ENCODE peak calls at places on chromosomes 6 and 20, in four cellular contexts. A is HCT116, G is activated B cell treated with CpG ODN at 0.5 μM for 24 hours, V is breast epithelium. X is an unnamed sample.

GRCh38 chr6:131951576-131952230 is 531 bp upstream of the CCN2 start:
- DNase-seq in V (no peak), A (no peak), G (no peak), X (no peak)

GRCh38 chr6:99434702-99435530 is 9.8 kb upstream of the PNISR start:
- DNase-seq in V (no peak), A (peak), G (no peak), X (no peak)

GRCh38 chr6:151067684-151068596 is 171.8 kb upstream of the AKAP12 start:
- DNase-seq in A (peak), G (no peak), V (peak), X (no peak)

GRCh38 chr6:123873974-123874373 is 70.3 kb downstream of the NKAIN2 start:
- DNase-seq in G (no peak), V (no peak), A (no peak), X (no peak)

GRCh38 chr6:168095171-168095691 is 16.2 kb upstream of the FRMD1 start:
- DNase-seq in G (no peak), V (no peak), A (no peak), X (no peak)

GRCh38 chr6:105882833-105883232 is 203.3 kb upstream of the PRDM1 start:
- DNase-seq in A (no peak), G (no peak), V (no peak), X (no peak)

GRCh38 chr20:1122388-1123315 is 4.2 kb downstream of the PSMF1 start:
- DNase-seq in A (no peak), G (no peak), V (peak), X (no peak)

GRCh38 chr6:136403166-136403980 is 113.7 kb upstream of the BCLAF1 start:
- DNase-seq in A (peak), V (peak), G (no peak), X (no peak)

GRCh38 chr20:53937929-53938367 is 132.4 kb downstream of the BCAS1 start:
- DNase-seq in A (no peak), G (no peak), V (no peak), X (no peak)

GRCh38 chr6:124002377-124003081 is 198.9 kb downstream of the NKAIN2 start:
- DNase-seq in G (no peak), V (no peak), A (no peak), X (no peak)

GRCh38 chr20:2865630-2866029 is 7.7 kb upstream of the PTPRA start:
- DNase-seq in V (no peak), G (no peak), A (no peak), X (no peak)

GRCh38 chr6:8627085-8627861 is 191.9 kb upstream of the SLC35B3 start:
- DNase-seq in V (no peak), A (peak), G (no peak), X (no peak)

GRCh38 chr20:23570178-23570577 is 1.9 kb upstream of the CST9L start:
- DNase-seq in G (no peak), V (no peak), A (no peak), X (no peak)

DNA sequence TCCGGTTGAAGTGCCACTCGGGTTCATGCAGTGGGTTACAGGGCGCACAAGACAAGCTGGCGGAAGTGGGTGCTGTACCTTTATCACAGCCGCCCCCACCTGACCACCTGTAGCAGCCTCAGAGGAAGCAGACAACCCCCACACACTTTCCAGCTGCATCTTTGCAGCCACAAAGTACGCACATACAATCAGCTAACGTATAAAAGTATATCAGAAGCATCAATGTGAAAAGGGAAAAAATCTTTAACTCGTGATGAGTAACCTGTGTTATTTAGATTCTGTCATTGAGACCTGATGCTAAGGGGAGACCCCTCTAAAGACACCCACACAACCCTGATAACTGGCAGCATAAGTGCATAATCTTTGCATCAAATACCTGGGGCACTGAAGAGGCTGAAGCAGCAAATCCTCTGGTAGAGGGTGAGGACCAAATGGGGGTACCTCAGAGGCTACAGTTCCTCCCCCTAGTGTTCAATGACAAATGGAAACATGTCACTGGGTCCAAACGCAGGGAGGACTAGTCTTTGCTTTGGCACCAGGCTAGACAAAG is 22.1 kb downstream of the BACH2 start:
- DNase-seq in A (no peak), V (peak), G (peak), X (no peak)
- TF ChIP-seq CTCF in A (no peak), V (no peak), G (no peak), X (no peak)

DNA sequence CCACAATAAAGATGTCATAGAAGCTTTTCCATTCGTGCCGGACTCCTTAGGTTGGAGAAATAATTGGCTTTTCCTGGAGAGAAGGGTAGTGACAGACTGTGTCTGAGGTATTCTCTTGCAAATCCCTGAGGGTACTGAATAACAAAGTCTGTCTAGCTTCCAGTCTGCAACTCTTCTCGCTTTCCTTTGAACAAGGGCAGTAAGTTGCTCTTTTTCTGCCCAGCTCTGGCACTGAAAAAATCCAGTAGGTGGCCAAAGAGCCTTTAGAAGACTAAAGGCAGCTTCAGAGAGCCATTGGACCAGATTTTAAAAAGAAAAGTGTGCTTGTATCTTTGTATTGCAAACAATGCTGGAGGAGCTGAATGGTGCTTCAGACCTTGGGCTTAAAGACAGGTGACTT is 20.7 kb upstream of the RREB1 start:
- DNase-seq in A (no peak), V (no peak), G (no peak), X (no peak)
- TF ChIP-seq CTCF in A (no peak), V (no peak), G (no peak), X (peak)

GRCh38 chr6:125099211-125100017 is 54.2 kb upstream of the TPD52L1 start:
- DNase-seq in A (peak), G (no peak), V (peak), X (peak)
- TF ChIP-seq CTCF in A (no peak), G (no peak), V (no peak), X (no peak)

GRCh38 chr6:144063744-144064401 is 31.5 kb downstream of the SF3B5 start:
- DNase-seq in V (peak), A (peak), G (peak), X (peak)
- TF ChIP-seq CTCF in V (no peak), A (no peak), G (no peak), X (peak)

X was measured in D721Med.